ENCODE peak calls at places on chromosomes 5 and 9, in eight cellular contexts. C is neuronal stem cell, N is mammary epithelial cell, E is GM23248, Z is IMR-90, Q is HepG2, S is H1, I is fibroblast of lung. W is an unnamed sample.

GRCh38 chr9:99294850-99295461 is 72.9 kb downstream of the SEC61B start:
- DNase-seq in Z (no peak), Q (peak), E (peak), N (no peak), S (no peak), C (no peak), I (no peak), W (no peak)

GRCh38 chr9:70049236-70049635 is 5.6 kb downstream of the MAMDC2 start:
- DNase-seq in Z (peak), I (peak), N (peak), C (no peak), S (peak), E (peak), Q (no peak), W (peak)

GRCh38 chr5:80736730-80737129 is 81.9 kb upstream of the DHFR start:
- DNase-seq in Z (peak), S (no peak), I (no peak), Q (no peak), E (peak), C (no peak), N (peak), W (peak)

GRCh38 chr5:146130440-146131045 is 25.2 kb upstream of the PLAC8L1 start:
- DNase-seq in C (peak), Q (peak), Z (peak), I (peak), E (peak), N (peak), S (no peak), W (peak)

GRCh38 chr5:60497706-60498500 is 202.1 kb downstream of the DEPDC1B start:
- DNase-seq in Z (peak), C (no peak), N (peak), S (no peak), I (peak), Q (peak), E (no peak), W (peak)

GRCh38 chr9:6007770-6008168 is 7.7 kb downstream of the RANBP6 start:
- DNase-seq in N (peak), S (peak), I (peak), Z (peak), Q (peak), E (peak), C (peak), W (peak)

GRCh38 chr9:73143606-73144328 is 7.9 kb upstream of the ANXA1 start:
- DNase-seq in E (peak), Q (no peak), N (peak), I (peak), S (no peak), C (no peak), Z (peak), W (peak)

GRCh38 chr9:87578625-87579024 is 81.0 kb downstream of the DAPK1 start:
- DNase-seq in N (no peak), I (no peak), Q (no peak), C (no peak), S (no peak), Z (no peak), E (no peak), W (no peak)

GRCh38 chr9:138071292-138071691 is 193.7 kb downstream of the CACNA1B start:
- DNase-seq in C (no peak), N (no peak), E (no peak), Z (no peak), S (peak), I (no peak), Q (no peak), W (no peak)

GRCh38 chr5:56229106-56229505 is 4.0 kb downstream of the ANKRD55 start:
- DNase-seq in Z (no peak), S (no peak), N (no peak), C (no peak), Q (no peak), E (no peak), I (no peak), W (no peak)

GRCh38 chr5:169291877-169292276 is 9.1 kb downstream of the SLIT3 start:
- DNase-seq in N (no peak), Q (no peak), Z (no peak), S (no peak), I (no peak), C (no peak), E (no peak), W (no peak)

GRCh38 chr5:158471179-158471924 is 612.4 kb upstream of the CLINT1 start:
- DNase-seq in Q (no peak), E (no peak), I (no peak), Z (no peak), N (no peak), C (no peak), S (no peak), W (no peak)

GRCh38 chr5:149399775-149400174 is 20.7 kb upstream of the IL17B start:
- DNase-seq in E (no peak), C (no peak), N (no peak), Z (no peak), S (no peak), I (no peak), Q (no peak), W (no peak)

GRCh38 chr9:12698293-12698692 is 5.1 kb downstream of the TYRP1 start:
- DNase-seq in N (no peak), Z (peak), S (no peak), C (no peak), I (peak), Q (no peak), E (peak), W (no peak)

GRCh38 chr5:132662925-132663770 is 5.2 kb downstream of the IL13 start:
- DNase-seq in I (no peak), Q (peak), Z (peak), S (no peak), E (peak), C (no peak), N (no peak), W (no peak)

GRCh38 chr9:87707805-87708500 is 18.0 kb upstream of the CTSL start:
- DNase-seq in S (no peak), Z (peak), E (no peak), N (no peak), C (no peak), Q (no peak), I (peak), W (no peak)

GRCh38 chr5:3310551-3311340 is 284.9 kb upstream of the IRX1 start:
- DNase-seq in E (peak), N (peak), I (no peak), Q (peak), Z (no peak), C (no peak), S (no peak), W (peak)

GRCh38 chr5:142529626-142530278 is 156.1 kb downstream of the FGF1 start:
- DNase-seq in Q (peak), C (no peak), S (no peak), Z (peak), I (no peak), N (peak), E (peak), W (peak)

GRCh38 chr5:146283344-146283761 is 55.3 kb upstream of the POU4F3 start:
- DNase-seq in E (peak), S (no peak), Z (peak), C (no peak), I (peak), N (peak), Q (peak), W (peak)

GRCh38 chr5:155010881-155011280 is 2.7 kb upstream of the KIF4B start:
- DNase-seq in N (no peak), E (no peak), I (no peak), S (no peak), C (no peak), Q (no peak), Z (no peak), W (no peak)

GRCh38 chr5:172870807-172871431 is 36.9 kb downstream of the ERGIC1 start:
- DNase-seq in Q (no peak), C (no peak), N (peak), E (no peak), S (no peak), Z (no peak), I (no peak), W (peak)

GRCh38 chr5:172870261-172870806 is 36.3 kb downstream of the ERGIC1 start:
- DNase-seq in C (no peak), Z (peak), I (peak), N (peak), E (peak), S (no peak), Q (no peak), W (peak)

GRCh38 chr5:172868924-172869565 is 35.0 kb downstream of the ERGIC1 start:
- DNase-seq in Z (peak), S (no peak), E (peak), C (no peak), Q (peak), I (peak), N (peak), W (peak)

GRCh38 chr5:172868436-172868923 is 34.4 kb downstream of the ERGIC1 start:
- DNase-seq in Q (peak), I (peak), S (no peak), N (peak), C (no peak), E (peak), Z (peak), W (peak)

DNA sequence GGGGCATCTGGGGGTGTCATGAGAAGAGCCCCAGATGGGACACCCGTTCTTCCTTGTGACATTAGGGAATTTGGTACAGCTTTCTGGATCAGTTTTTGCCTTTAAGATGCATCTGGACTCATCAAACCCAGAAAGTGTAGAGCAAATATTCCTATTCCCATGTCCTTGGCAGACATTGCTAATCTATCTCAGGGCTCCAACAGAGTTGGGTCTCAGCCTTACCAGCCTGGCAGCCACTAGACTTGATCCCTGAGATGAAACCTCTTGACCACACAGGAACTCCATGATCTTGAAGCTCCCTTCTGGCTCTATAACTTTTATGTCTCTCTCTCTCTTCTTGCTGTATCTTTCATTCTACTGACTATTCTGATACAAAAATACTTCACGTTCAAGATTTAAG is 35.7 kb downstream of the ERGIC1 start:
- DNase-seq in Z (no peak), E (peak), N (no peak), C (no peak), Q (no peak), S (no peak), I (peak), W (no peak)
- H3K4me2 ChIP-seq in Z (no peak), E (peak), N (peak), C (no peak), Q (no peak), S (no peak), I (peak), W (peak)

GRCh38 chr9:95644377-95644776 is 127.6 kb upstream of the PTCH1 start:
- DNase-seq in Z (peak), I (peak), E (peak), S (no peak), Q (no peak), C (no peak), N (no peak), W (no peak)
- H3K4me3 ChIP-seq in Z (no peak), I (no peak), E (no peak), S (no peak), Q (no peak), C (no peak), N (no peak), W (no peak)

DNA sequence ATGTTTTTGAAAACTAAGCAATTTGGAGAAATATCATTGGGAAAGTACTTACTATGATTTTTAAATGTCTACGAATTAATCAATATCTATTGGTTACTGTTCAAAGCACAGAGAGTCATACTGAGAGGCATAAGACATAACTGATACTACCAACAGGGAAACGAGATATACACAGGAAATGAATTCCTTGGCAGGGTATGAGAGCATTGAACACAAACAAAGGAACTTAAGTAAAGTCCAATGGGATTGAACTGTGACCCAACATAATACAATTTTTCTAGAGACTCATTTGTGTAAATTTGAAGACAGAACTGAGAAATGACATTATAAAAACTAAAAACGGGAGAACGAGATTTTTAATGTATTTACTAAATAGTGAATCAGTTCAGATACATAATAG is 1.3 kb upstream of the ITGA1 start:
- DNase-seq in S (no peak), I (no peak), N (no peak), Z (peak), E (no peak), C (no peak), Q (no peak), W (peak)
- H2AFZ ChIP-seq in S (no peak), I (no peak), N (peak), Z (no peak), E (no peak), C (no peak), Q (no peak), W (no peak)

GRCh38 chr5:160312139-160312959 is at the start of gene CCNJL:
- DNase-seq in Z (peak), S (peak), Q (peak), N (peak), C (peak), E (peak), I (peak), W (peak)
- H3K4me2 ChIP-seq in Z (peak), S (peak), Q (peak), N (peak), C (peak), E (peak), I (peak), W (peak)

GRCh38 chr9:120937127-120937526 is 10.5 kb upstream of the TRAF1 start:
- DNase-seq in I (no peak), Q (no peak), E (no peak), S (no peak), C (no peak), N (no peak), Z (no peak), W (no peak)

GRCh38 chr9:120935383-120935857 is 8.8 kb upstream of the TRAF1 start:
- DNase-seq in Z (peak), E (peak), N (peak), Q (no peak), S (no peak), I (peak), C (no peak), W (peak)

GRCh38 chr9:120937596-120937995 is 11.0 kb upstream of the TRAF1 start:
- DNase-seq in Q (no peak), C (no peak), S (no peak), N (no peak), E (peak), Z (peak), I (peak), W (no peak)

GRCh38 chr9:120936764-120937122 is 10.1 kb upstream of the TRAF1 start:
- DNase-seq in S (no peak), Q (no peak), N (no peak), C (no peak), Z (no peak), I (no peak), E (no peak), W (no peak)

DNA sequence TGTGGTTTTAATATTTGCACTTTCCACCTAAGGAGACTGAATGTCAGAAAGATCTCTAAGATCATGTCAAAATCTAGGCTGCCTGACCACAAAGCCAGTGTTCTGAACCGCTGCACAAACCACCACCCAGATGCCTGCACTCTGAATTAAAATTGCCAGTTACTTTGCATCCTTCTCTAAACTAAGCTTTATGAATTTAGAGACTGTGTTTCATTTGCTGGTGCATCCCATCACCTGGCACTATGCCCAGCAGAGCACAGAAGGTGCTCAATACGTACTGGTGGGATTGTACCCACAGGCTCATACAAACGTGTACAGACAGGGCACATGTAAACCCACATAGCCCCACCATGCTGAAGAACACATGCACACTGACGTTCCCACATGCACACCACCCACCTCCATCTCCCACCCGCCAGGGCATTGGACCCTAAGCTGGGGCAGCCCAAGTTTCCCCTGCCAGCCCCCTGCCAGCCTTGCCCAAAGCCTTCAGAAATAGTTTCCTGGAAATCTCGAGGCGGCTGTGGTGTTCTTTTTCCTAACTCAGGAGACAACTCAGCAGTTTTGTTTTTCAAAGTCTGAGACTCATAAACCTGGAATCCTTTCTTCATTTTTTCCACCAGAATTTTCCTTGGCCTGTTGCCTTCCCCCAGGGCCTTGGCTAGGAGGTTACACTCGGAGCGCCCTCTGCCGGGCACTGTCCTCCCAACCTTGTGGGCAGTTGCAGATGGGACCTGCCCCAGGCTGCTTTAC is 9.6 kb upstream of the TRAF1 start:
- DNase-seq in I (peak), C (peak), Z (peak), N (peak), S (peak), E (peak), Q (peak), W (peak)
- H3K4me3 ChIP-seq in I (peak), C (peak), Z (peak), N (peak), S (no peak), E (peak), Q (no peak), W (peak)

GRCh38 chr9:131098391-131099087 is 2.2 kb downstream of the AIF1L start:
- DNase-seq in E (no peak), S (no peak), N (no peak), Z (no peak), C (no peak), Q (no peak), I (no peak), W (no peak)
- H2AFZ ChIP-seq in E (no peak), S (no peak), N (no peak), Z (no peak), C (no peak), Q (no peak), I (no peak), W (no peak)

DNA sequence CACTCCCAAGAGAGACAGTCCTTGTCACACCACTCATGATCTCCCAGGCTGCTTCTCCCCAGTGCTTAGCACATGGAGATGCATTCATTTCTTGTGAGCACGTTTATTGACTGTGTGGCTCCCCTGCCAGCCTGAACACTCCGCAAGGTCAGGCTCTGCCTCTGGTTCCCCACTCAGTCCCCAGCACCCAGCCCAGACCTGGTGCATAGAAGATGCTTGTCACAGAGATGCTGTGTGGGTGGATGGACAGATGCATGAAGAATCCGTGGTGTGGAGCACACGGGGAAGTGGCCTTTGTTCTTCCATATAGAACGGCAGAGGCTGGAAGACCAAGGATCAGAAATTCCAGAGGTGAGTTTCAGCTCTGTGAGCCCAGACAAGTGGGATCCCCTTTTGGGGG is 13.8 kb upstream of the CRB2 start:
- DNase-seq in S (no peak), Z (no peak), C (no peak), I (no peak), Q (no peak), E (no peak), N (no peak), W (no peak)
- H3K4me2 ChIP-seq in S (no peak), Z (no peak), C (no peak), I (no peak), Q (no peak), E (no peak), N (no peak), W (no peak)

GRCh38 chr9:35727676-35728040 is 4.3 kb downstream of the TLN1 start:
- DNase-seq in I (no peak), Z (no peak), S (no peak), Q (no peak), E (no peak), C (no peak), N (no peak), W (no peak)

GRCh38 chr9:35729101-35729500 is 2.9 kb downstream of the TLN1 start:
- DNase-seq in C (no peak), Q (no peak), S (no peak), E (peak), N (no peak), Z (peak), I (peak), W (no peak)

GRCh38 chr9:35728041-35728971 is 3.7 kb downstream of the TLN1 start:
- DNase-seq in N (peak), Z (peak), Q (peak), I (peak), C (peak), E (peak), S (peak), W (peak)

GRCh38 chr9:35725362-35725761 is 6.6 kb downstream of the TLN1 start:
- DNase-seq in S (no peak), I (no peak), N (no peak), E (no peak), C (no peak), Z (no peak), Q (no peak), W (no peak)

DNA sequence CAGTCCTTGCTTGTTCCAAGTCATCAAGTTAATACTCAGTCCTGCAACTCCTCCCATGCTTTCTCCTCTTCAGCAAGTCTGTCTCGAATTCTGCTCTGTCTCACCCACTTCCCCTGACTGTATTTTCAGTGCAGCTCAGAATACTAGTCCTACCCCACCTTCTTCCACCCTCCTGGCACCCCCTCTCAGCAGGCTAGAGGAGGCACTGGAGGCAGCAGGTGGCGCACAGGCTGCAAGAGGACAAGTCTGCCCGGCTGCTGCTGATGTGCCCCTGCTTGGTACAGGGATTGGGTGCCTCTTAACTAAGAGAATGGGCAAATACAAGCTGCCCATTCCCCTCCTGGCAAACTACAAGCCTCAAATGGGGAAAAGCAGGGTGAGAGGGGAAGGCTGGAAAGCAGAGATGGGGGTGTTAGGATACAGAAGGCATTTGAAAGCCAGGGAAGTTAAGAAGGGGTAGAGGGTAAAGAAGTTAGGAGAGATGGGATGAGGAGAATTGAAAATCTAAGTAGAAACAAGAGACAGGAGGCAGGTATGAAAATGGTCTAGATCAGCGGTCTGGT is 5.0 kb downstream of the TLN1 start:
- DNase-seq in I (peak), Q (peak), N (peak), Z (peak), E (peak), S (no peak), C (no peak), W (peak)
- H3K4me3 ChIP-seq in I (peak), Q (no peak), N (no peak), Z (no peak), E (peak), S (no peak), C (no peak), W (no peak)

DNA sequence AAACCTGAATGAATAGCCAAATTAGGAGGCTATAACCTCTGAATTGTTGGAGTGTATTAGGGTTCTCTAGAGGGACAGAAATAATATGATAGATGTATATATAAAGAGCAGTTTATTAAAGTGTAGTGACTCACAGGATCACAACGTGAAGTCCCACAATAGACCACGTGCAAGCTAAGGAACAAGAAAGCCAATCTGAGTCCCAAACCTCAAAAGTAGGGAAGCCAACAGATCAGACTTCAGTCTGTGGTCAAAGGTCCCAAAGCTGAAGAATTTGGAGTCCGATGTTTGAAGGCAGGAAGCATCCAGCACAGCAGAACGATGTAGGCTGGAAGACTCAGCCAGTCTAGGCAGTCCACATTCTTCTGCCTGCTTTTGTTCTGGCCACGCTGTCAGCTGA is 550.7 kb downstream of the CDH10 start:
- DNase-seq in N (no peak), Z (no peak), E (no peak), Q (no peak), S (no peak), I (no peak), C (peak), W (no peak)
- H2AFZ ChIP-seq in N (peak), Z (no peak), E (no peak), Q (no peak), S (peak), I (no peak), C (no peak), W (no peak)

W was measured in PC-3.